ENCODE peak calls at places on chromosomes 4 and X, in four cellular contexts. S is suprapubic skin, L is prostate gland, F is sigmoid colon. O is an unnamed sample. For H3K4me1, the result is how much of the 10 kb centered on the place peaks cover.

GRCh38 chr4:9931196-9931595 is 90.1 kb downstream of the SLC2A9 start:
- DNase-seq in S (no peak), L (no peak), F (no peak), O (no peak)

GRCh38 chrX:150935466-150935865 is 37.0 kb upstream of the CD99L2 start:
- DNase-seq in S (no peak), L (no peak), F (no peak), O (no peak)

GRCh38 chr4:10173039-10173753 is 56.6 kb upstream of the WDR1 start:
- DNase-seq in S (no peak), L (peak), F (peak), O (peak)

GRCh38 chr4:25743971-25744370 is 88.3 kb downstream of the SLC34A2 start:
- DNase-seq in S (no peak), L (no peak), F (no peak), O (no peak)

GRCh38 chr4:55435136-55435535 is 39.4 kb downstream of the TMEM165 start:
- DNase-seq in S (no peak), L (no peak), F (no peak), O (no peak)

GRCh38 chr4:99658666-99659065 is 1.0 kb upstream of the C4orf54 start:
- DNase-seq in S (no peak), L (no peak), F (no peak), O (no peak)

GRCh38 chr4:14994242-14994641 is 8.0 kb upstream of the CPEB2 start:
- DNase-seq in S (no peak), L (no peak), F (no peak), O (no peak)

GRCh38 chrX:13700380-13700779 is 11.5 kb downstream of the RAB9A start:
- DNase-seq in S (no peak), L (no peak), F (no peak), O (no peak)

GRCh38 chrX:22665818-22666217 is 333.9 kb upstream of the DDX53 start:
- DNase-seq in S (no peak), L (no peak), F (no peak), O (no peak)

GRCh38 chr4:110639207-110640092 is 16.6 kb upstream of the PITX2 start:
- DNase-seq in S (no peak), L (no peak), F (no peak), O (no peak)

GRCh38 chr4:71518283-71518989 is 179.6 kb downstream of the SLC4A4 start:
- DNase-seq in S (no peak), L (no peak), F (no peak), O (no peak)

GRCh38 chr4:5467111-5467510 is 241.2 kb downstream of the EVC2 start:
- DNase-seq in S (peak), L (no peak), F (no peak), O (no peak)

GRCh38 chrX:21905976-21906375 is 34.5 kb upstream of the SMS start:
- DNase-seq in S (no peak), L (no peak), F (no peak), O (no peak)

GRCh38 chr4:140675599-140676231 is 80.5 kb downstream of the TBC1D9 start:
- DNase-seq in S (no peak), L (no peak), F (no peak), O (peak)

GRCh38 chr4:156751486-156751885 is 220.1 kb downstream of the PDGFC start:
- DNase-seq in S (no peak), L (no peak), F (no peak), O (no peak)

GRCh38 chrX:154006965-154007364 is 12.7 kb downstream of the IRAK1 start:
- DNase-seq in S (no peak), L (no peak), F (no peak), O (no peak)

GRCh38 chr4:98662619-98663225 is 4.3 kb upstream of the TSPAN5 start:
- DNase-seq in S (no peak), L (peak), F (no peak), O (no peak)

GRCh38 chrX:49266536-49267445 is 2.3 kb upstream of the FOXP3 start:
- DNase-seq in S (no peak), L (no peak), F (no peak), O (no peak)

GRCh38 chrX:112968351-112969133 is 127.9 kb upstream of the AMOT start:
- DNase-seq in S (no peak), L (no peak), F (no peak), O (no peak)

GRCh38 chr4:15479089-15479912 is 9.6 kb downstream of the CC2D2A start:
- DNase-seq in S (no peak), L (peak), F (peak), O (no peak)

GRCh38 chrX:12894074-12894691 is 12.2 kb upstream of the TLR8 start:
- DNase-seq in S (no peak), L (peak), F (no peak), O (no peak)

DNA sequence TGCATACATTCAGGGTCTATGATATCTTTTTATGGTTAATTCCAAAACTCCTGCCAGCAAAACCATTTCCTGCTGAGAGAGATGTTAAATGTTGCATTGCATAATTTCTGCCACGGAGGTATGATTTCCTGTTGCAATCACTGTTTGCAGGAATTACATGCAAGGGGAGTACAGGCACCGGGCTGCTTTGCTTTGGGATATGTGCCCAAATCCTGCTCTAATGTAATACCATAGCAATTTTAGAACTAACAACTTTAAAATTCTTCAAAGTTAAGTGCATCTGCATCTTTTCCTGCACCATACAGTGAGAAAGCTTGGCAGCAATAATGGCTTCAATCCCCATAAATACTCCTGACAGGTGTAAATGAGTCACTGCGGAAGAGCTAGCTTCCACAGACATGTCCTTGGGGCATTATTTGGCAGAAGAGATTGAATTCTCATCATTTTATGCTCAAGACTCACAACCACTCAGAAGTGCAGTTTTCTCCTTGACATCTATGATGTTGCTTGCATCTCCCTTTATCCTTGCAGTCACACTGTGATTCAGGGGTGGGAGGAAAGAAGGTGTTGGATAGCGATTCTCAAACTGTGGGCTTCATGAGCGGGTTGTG is 29.6 kb downstream of the TRIM2 start:
- DNase-seq in S (no peak), L (peak), F (peak), O (no peak)
- H3K4me3 ChIP-seq in S (no peak), L (no peak), F (no peak), O (no peak)

DNA sequence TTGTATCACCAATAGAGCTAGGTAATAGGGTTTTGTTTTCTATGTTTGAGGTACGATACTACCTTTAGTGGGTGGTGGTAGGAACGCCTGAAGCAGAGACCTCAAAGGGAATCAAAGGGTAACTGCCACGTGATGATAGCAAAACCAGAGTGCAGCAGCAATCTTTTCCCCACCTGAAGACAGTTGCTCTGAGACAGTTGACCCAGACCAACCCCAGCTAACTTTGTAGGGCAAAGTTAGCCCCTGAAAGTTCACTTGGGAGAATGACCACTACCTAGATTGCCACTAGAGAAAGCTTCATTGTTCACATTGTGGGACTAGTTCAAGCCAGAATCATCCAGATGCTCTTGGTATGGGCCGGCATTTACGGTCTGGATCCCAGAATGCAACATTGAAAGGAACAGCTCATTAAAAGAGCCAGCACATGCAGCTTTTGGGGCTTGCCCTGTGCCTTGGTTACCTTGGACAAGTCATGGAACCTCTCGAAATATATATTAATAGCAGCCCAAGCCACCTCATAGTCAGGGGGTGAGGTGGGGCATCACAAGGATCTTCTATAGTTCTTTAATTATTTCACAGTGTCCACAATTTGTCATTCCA is 4.0 kb downstream of the SEPTIN6 start:
- DNase-seq in S (no peak), L (no peak), F (no peak), O (no peak)
- H3K4me1 ChIP-seq in S (under half), L (under half), F (under half), O (under half)

GRCh38 chr4:173237152-173237551 is 68.5 kb downstream of the GALNT7 start:
- DNase-seq in S (no peak), L (no peak), F (no peak), O (no peak)
- TF ChIP-seq POLR2AphosphoS5 in S (no peak), L (no peak), F (no peak), O (no peak)

GRCh38 chrX:64975989-64976672 is at the start of gene ZC4H2:
- DNase-seq in S (peak), L (peak), F (peak), O (peak)

GRCh38 chrX:64975491-64975890 is 759 bp downstream of the ZC4H2 start:
- DNase-seq in S (no peak), L (peak), F (peak), O (no peak)

GRCh38 chrX:64977051-64977450 is 801 bp upstream of the ZC4H2 start:
- DNase-seq in S (no peak), L (no peak), F (no peak), O (no peak)

GRCh38 chrX:64977830-64978229 is 1.6 kb upstream of the ZC4H2 start:
- DNase-seq in S (no peak), L (no peak), F (no peak), O (no peak)

GRCh38 chrX:64976673-64977040 is 407 bp upstream of the ZC4H2 start:
- DNase-seq in S (no peak), L (no peak), F (no peak), O (no peak)
- H3K4me3 ChIP-seq in S (peak), L (peak), F (peak), O (peak)

GRCh38 chr4:150588341-150588740 is 6.4 kb downstream of the MAB21L2 start:
- DNase-seq in S (no peak), L (no peak), F (no peak), O (no peak)
- H3K4me1 ChIP-seq in S (under half), L (under half), F (under half), O (under half)

O was measured in esophagus muscularis mucosa.